ENCODE peak calls at places on chromosomes 7 and 10, in four cellular contexts. O is uterus, T is aorta, R is astrocyte. A is an unnamed sample.

GRCh38 chr10:100890696-100891271 is 22.0 kb upstream of the SLF2 start:
- DNase-seq in O (no peak), T (no peak), R (peak), A (no peak)

GRCh38 chr10:104688251-104688650 is 47.2 kb downstream of the SORCS3 start:
- DNase-seq in O (no peak), T (no peak), R (no peak), A (no peak)

GRCh38 chr7:143372070-143372469 is 9.1 kb upstream of the ZYX start:
- DNase-seq in O (no peak), T (peak), R (no peak), A (peak)

GRCh38 chr10:110212119-110213006 is 5.0 kb downstream of the MXI1 start:
- DNase-seq in O (no peak), T (peak), R (no peak), A (peak)

GRCh38 chr7:100021297-100021696 is 5.9 kb downstream of the ZKSCAN1 start:
- DNase-seq in O (no peak), T (no peak), R (no peak), A (no peak)

GRCh38 chr7:69457912-69458491 is 140.3 kb upstream of the AUTS2 start:
- DNase-seq in O (no peak), T (no peak), R (peak), A (no peak)

GRCh38 chr7:119175916-119176627 is 951.6 kb downstream of the ANKRD7 start:
- DNase-seq in O (no peak), T (no peak), R (peak), A (peak)

GRCh38 chr10:48412933-48413332 is 106.5 kb downstream of the MAPK8 start:
- DNase-seq in O (no peak), T (no peak), R (no peak), A (no peak)

GRCh38 chr10:68560916-68561691 is 967 bp downstream of the TET1 start:
- DNase-seq in O (peak), T (no peak), R (no peak), A (no peak)

GRCh38 chr10:6052247-6053221 is 9.6 kb downstream of the IL2RA start:
- DNase-seq in O (no peak), T (no peak), R (no peak), A (peak)

GRCh38 chr10:4588824-4589223 is 237.2 kb upstream of the AKR1E2 start:
- DNase-seq in O (no peak), T (no peak), R (no peak), A (no peak)

GRCh38 chr7:11252705-11253272 is 279.1 kb downstream of the PHF14 start:
- DNase-seq in O (no peak), T (no peak), R (no peak), A (peak)

GRCh38 chr10:13775786-13776780 is 189.3 kb downstream of the PRPF18 start:
- DNase-seq in O (no peak), T (no peak), R (peak), A (no peak)

GRCh38 chr7:134254311-134254710 is 62.4 kb downstream of the SLC35B4 start:
- DNase-seq in O (no peak), T (no peak), R (no peak), A (no peak)

GRCh38 chr10:99941942-99942835 is 67.6 kb downstream of the DNMBP start:
- DNase-seq in O (peak), T (no peak), R (peak), A (no peak)

GRCh38 chr7:34497153-34497777 is 160.8 kb upstream of the NPSR1 start:
- DNase-seq in O (no peak), T (no peak), R (no peak), A (no peak)

GRCh38 chr7:45026984-45027773 is 27.2 kb downstream of the CCM2 start:
- DNase-seq in O (no peak), T (no peak), R (peak), A (peak)

GRCh38 chr10:5071411-5072198 is 22.6 kb upstream of the AKR1C3 start:
- DNase-seq in O (peak), T (peak), R (peak), A (peak)

GRCh38 chr10:130382031-130382430 is 245.8 kb downstream of the GLRX3 start:
- DNase-seq in O (no peak), T (no peak), R (no peak), A (no peak)

GRCh38 chr7:82729172-82730030 is 285.8 kb upstream of the CACNA2D1 start:
- DNase-seq in O (no peak), T (no peak), R (no peak), A (peak)

GRCh38 chr7:131859162-131859821 is 302.9 kb upstream of the PODXL start:
- DNase-seq in O (peak), T (peak), R (peak), A (peak)

GRCh38 chr10:127878474-127879055 is 14.2 kb downstream of the CLRN3 start:
- DNase-seq in O (no peak), T (no peak), R (no peak), A (no peak)

GRCh38 chr7:106563466-106564150 is 97.3 kb downstream of the CCDC71L start:
- DNase-seq in O (no peak), T (no peak), R (no peak), A (no peak)

GRCh38 chr10:30747633-30748032 is 118.1 kb upstream of the LYZL2 start:
- DNase-seq in O (no peak), T (no peak), R (peak), A (no peak)

GRCh38 chr10:99656199-99657064 is 2.9 kb upstream of the ENTPD7 start:
- DNase-seq in O (no peak), T (no peak), R (no peak), A (no peak)

GRCh38 chr7:108002726-108003590 is at the start of gene LAMB1:
- DNase-seq in O (peak), T (peak), R (peak), A (peak)

GRCh38 chr7:7564323-7564780 is 2.3 kb upstream of the MIOS start:
- DNase-seq in O (no peak), T (no peak), R (peak), A (no peak)

GRCh38 chr7:143484059-143484458 is 6.4 kb downstream of the TAS2R41 start:
- DNase-seq in O (no peak), T (no peak), R (no peak), A (no peak)

GRCh38 chr7:155467846-155468821 is 10.2 kb downstream of the EN2 start:
- DNase-seq in O (no peak), T (no peak), R (no peak), A (no peak)

GRCh38 chr10:100373298-100374136 is 26.5 kb downstream of the SCD start:
- DNase-seq in O (peak), T (peak), R (peak), A (peak)

GRCh38 chr7:142894112-142894835 is 8.7 kb upstream of the TRPV6 start:
- DNase-seq in O (no peak), T (no peak), R (no peak), A (no peak)

GRCh38 chr10:47353351-47353750 is 5.2 kb downstream of the RBP3 start:
- DNase-seq in O (no peak), T (no peak), R (no peak), A (no peak)

GRCh38 chr7:156639426-156640256 is 933 bp upstream of the RNF32 start:
- DNase-seq in O (no peak), T (no peak), R (no peak), A (no peak)

GRCh38 chr7:138799336-138799965 is 1.5 kb upstream of the ATP6V0A4 start:
- DNase-seq in O (no peak), T (no peak), R (no peak), A (peak)

GRCh38 chr10:95408148-95408930 is 117.5 kb upstream of the PDLIM1 start:
- DNase-seq in O (no peak), T (no peak), R (no peak), A (no peak)

GRCh38 chr7:122651451-122651850 is 47.5 kb downstream of the RNF133 start:
- DNase-seq in O (no peak), T (no peak), R (peak), A (no peak)

GRCh38 chr10:1932617-1933016 is 195.3 kb upstream of the ADARB2 start:
- DNase-seq in O (no peak), T (peak), R (no peak), A (no peak)

DNA sequence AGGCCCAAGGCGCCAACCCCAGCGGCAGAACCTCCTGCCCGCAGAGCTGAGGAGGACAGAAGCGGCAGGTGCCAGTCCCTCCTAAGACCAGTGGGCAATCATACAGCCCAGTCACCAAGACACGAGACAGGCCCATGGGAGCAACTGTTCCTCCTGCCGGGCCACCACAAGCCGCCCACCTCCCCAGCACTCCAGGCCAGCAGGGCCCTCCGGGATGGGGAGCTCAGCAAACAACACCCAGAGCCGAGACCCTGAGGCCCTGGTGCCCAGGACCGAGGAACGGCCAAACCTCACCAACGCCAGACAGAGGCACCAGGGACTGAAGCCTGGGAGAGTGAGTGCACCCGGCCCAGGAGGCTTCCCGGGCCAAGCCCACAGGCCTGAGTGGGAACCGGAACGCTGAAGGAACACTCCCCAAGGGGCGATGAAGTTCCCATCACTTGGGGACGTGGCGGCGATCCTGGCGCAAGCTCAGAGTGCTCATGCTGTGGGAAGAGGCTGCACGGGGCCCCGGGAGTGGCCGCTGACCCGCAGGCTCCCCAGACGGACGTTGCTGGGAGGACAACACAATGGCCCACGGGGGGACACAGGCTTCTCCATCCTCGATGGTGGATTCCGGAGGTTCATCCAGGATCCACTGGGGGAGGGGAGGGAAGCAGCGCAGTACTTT is 35.1 kb downstream of the GPER1 start:
- DNase-seq in O (no peak), T (peak), R (no peak), A (no peak)
- H3K27ac ChIP-seq in O (peak), T (no peak), R (no peak), A (no peak)

DNA sequence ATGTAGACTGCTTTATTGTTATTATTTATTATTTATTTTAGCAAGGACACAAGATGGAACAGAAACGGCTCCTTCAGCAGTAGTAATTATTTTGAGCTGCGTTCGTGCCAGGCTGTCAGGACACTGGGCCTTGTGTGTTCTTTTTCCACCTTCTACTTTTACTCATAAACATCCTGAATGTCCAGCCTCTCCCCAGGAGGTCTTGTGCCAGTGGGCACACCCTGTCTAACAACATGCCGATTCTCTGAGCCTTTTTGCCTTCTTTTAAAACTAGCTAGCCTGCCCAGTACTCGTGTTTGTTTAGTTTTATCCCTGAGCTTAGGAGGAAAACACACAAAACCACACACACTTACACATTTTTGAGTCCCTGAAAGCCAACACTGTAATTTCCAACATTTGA is 1.2 kb downstream of the SCIN start:
- DNase-seq in O (no peak), T (no peak), R (no peak), A (no peak)
- H3K27ac ChIP-seq in O (no peak), T (no peak), R (no peak), A (no peak)

GRCh38 chr7:102992509-102992819 is 79.7 kb downstream of the LRRC17 start:
- DNase-seq in O (no peak), T (no peak), R (no peak), A (no peak)
- H3K27ac ChIP-seq in O (peak), T (peak), R (peak), A (peak)

GRCh38 chr7:130360518-130360917 is 15.9 kb downstream of the CPA5 start:
- DNase-seq in O (no peak), T (no peak), R (no peak), A (no peak)

GRCh38 chr7:130356121-130356759 is 11.6 kb downstream of the CPA5 start:
- DNase-seq in O (peak), T (peak), R (peak), A (no peak)

GRCh38 chr7:130359276-130359857 is 14.8 kb downstream of the CPA5 start:
- DNase-seq in O (no peak), T (no peak), R (no peak), A (no peak)

GRCh38 chr7:130358471-130358870 is 13.9 kb downstream of the CPA5 start:
- DNase-seq in O (no peak), T (no peak), R (no peak), A (no peak)

GRCh38 chr7:130356760-130357611 is 12.4 kb downstream of the CPA5 start:
- DNase-seq in O (peak), T (peak), R (peak), A (peak)
- H3K27ac ChIP-seq in O (peak), T (peak), R (peak), A (peak)

GRCh38 chr7:40177071-40177470 is 42.3 kb downstream of the SUGCT start:
- DNase-seq in O (no peak), T (no peak), R (no peak), A (no peak)

GRCh38 chr7:40175725-40176510 is 41.1 kb downstream of the SUGCT start:
- DNase-seq in O (no peak), T (no peak), R (peak), A (no peak)
- H3K27ac ChIP-seq in O (no peak), T (no peak), R (no peak), A (no peak)

GRCh38 chr7:142248-142955 is 50.0 kb upstream of the FAM20C start:
- DNase-seq in O (peak), T (peak), R (no peak), A (peak)
- H3K27ac ChIP-seq in O (no peak), T (peak), R (no peak), A (peak)

GRCh38 chr7:2631924-2632716 is at the start of gene TTYH3:
- DNase-seq in O (peak), T (peak), R (no peak), A (peak)
- H3K27ac ChIP-seq in O (peak), T (peak), R (peak), A (peak)

DNA sequence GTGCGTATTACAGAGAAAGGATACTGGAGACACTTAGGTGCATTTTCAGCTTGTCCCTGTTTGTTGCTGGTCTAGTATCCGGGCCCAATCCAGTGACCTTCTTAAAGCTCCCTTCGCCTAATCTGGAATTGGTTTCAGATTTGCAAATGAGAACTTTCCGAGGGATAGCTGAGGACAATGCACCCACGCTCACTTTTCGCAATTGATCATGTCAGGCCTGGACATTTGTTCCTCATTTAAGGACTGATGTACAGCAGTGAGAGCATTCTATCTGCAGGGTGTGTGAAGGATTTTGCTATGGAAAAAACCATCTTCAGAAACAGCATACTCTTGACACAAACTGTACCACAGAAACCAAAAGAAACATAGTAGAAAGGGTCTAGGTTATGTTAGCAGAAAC is 331.3 kb downstream of the CALN1 start:
- DNase-seq in O (no peak), T (no peak), R (no peak), A (no peak)
- H3K27ac ChIP-seq in O (no peak), T (no peak), R (no peak), A (no peak)

GRCh38 chr7:130140551-130141160 is 64.5 kb downstream of the TMEM209 start:
- DNase-seq in O (no peak), T (no peak), R (no peak), A (no peak)

GRCh38 chr7:130141858-130142653 is 63.1 kb downstream of the TMEM209 start:
- DNase-seq in O (no peak), T (no peak), R (no peak), A (no peak)

GRCh38 chr7:130139193-130139950 is 65.8 kb downstream of the TMEM209 start:
- DNase-seq in O (no peak), T (no peak), R (no peak), A (no peak)

GRCh38 chr7:130142654-130143333 is 62.4 kb downstream of the TMEM209 start:
- DNase-seq in O (no peak), T (no peak), R (no peak), A (no peak)

DNA sequence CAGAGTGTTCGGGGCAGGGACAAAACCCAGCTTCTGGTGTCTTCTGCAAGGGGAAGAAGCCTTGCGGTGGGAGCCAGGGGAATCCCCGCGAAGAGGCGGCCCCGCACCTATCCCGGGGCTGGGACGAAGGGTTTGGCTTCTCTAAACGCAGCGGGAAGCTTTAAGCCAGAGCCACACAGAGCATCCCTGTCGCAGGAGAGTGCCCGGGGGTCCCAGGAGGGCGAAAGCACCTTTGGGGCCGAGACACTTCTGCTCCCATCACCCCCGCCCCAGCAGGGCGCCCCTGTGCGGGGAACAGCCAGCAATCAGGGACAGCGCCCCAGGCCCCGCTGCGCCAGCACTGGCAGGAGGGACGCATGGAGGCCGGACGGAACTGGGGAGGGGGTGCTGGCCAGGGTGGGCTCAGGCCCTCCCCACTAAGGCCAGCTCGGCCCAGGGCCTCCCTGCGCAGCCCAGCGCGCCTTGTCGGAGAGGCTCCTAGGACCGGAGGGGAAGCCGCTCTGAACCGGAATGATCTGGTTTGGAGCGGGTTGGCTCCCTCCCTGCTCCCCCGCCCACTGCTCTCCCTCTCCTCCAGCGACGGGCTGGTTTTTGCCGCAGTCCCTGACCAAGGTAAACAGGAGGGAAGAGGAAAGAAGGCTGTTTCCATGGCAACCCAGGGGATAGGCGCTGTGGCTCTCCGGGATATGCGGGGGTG is 63.9 kb downstream of the TMEM209 start:
- DNase-seq in O (peak), T (peak), R (peak), A (no peak)
- H3K27ac ChIP-seq in O (peak), T (peak), R (peak), A (peak)

A was measured in small intestine.